ENCODE peak calls at places on chromosome 12, in eight cellular contexts. A, I, W, L, U, M, P and T are unnamed samples.
A peak's percentile ranks its signal among the peaks of the same experiment; 100 is the strongest.

GRCh38 chr12:62861586-62861985 is 73.4 kb downstream of the PPM1H start:
- DNase-seq in M (no peak), L (no peak), P (no peak), A (no peak), I (no peak), U (no peak), W (no peak), T (no peak)

GRCh38 chr12:11981174-11981733 is 89.5 kb upstream of the BCL2L14 start:
- DNase-seq in P (peak; percentile 14), U (no peak), L (peak; percentile 26), M (no peak), I (peak; percentile 36), W (no peak), A (no peak), T (no peak)

GRCh38 chr12:28189774-28190320 is 409 bp upstream of the CCDC91 start:
- DNase-seq in W (peak; percentile 35), M (no peak), L (no peak), I (no peak), A (no peak), P (no peak), U (no peak), T (peak; percentile 6)

GRCh38 chr12:110100315-110100970 is 23.7 kb upstream of the IFT81 start:
- DNase-seq in I (peak; percentile 76), U (peak; percentile 83), M (peak; percentile 55), W (peak; percentile 88), P (peak; percentile 1), A (peak; percentile 71), L (peak; percentile 15), T (peak; percentile 62)

GRCh38 chr12:103178681-103179080 is 221.2 kb downstream of the ASCL1 start:
- DNase-seq in A (no peak), P (no peak), U (no peak), M (no peak), I (no peak), L (no peak), W (no peak), T (no peak)

GRCh38 chr12:110917961-110918360 is 2.4 kb downstream of the MYL2 start:
- DNase-seq in U (no peak), P (no peak), L (no peak), A (no peak), I (no peak), W (no peak), M (no peak), T (no peak)

GRCh38 chr12:122130150-122130549 is 43.9 kb downstream of the IL31 start:
- DNase-seq in W (no peak), U (no peak), I (peak; percentile 65), L (no peak), A (no peak), P (no peak), M (no peak), T (no peak)

GRCh38 chr12:94615284-94616216 is 34.8 kb downstream of the TMCC3 start:
- DNase-seq in L (no peak), M (no peak), I (peak; percentile 35), P (no peak), A (peak; percentile 35), W (no peak), U (peak; percentile 40), T (no peak)

GRCh38 chr12:75366629-75367028 is 24.3 kb upstream of the GLIPR1L2 start:
- DNase-seq in L (no peak), M (no peak), A (no peak), U (no peak), P (no peak), W (no peak), I (peak; percentile 52), T (no peak)

GRCh38 chr12:26636710-26637328 is 196.2 kb downstream of the ITPR2 start:
- DNase-seq in M (no peak), A (no peak), P (no peak), I (peak; percentile 71), U (no peak), W (no peak), L (no peak), T (no peak)

GRCh38 chr12:61072717-61073116 is 1187.5 kb upstream of the USP15 start:
- DNase-seq in A (no peak), M (no peak), U (no peak), P (no peak), I (no peak), L (no peak), W (no peak), T (no peak)

GRCh38 chr12:128268348-128268725 is 1.4 kb downstream of the TMEM132C start:
- DNase-seq in L (no peak), I (no peak), M (no peak), A (no peak), P (no peak), U (peak; percentile 33), W (no peak), T (peak; percentile 36)

GRCh38 chr12:96136129-96136528 is 58.0 kb upstream of the ELK3 start:
- DNase-seq in U (no peak), A (no peak), W (no peak), M (no peak), I (peak; percentile 87), L (no peak), P (no peak), T (no peak)

GRCh38 chr12:104243551-104243950 is 28.0 kb downstream of the TXNRD1 start:
- DNase-seq in A (peak; percentile 47), U (no peak), M (no peak), L (no peak), I (no peak), P (no peak), W (no peak), T (no peak)

GRCh38 chr12:14099994-14100393 is 118.6 kb upstream of the GRIN2B start:
- DNase-seq in W (no peak), P (no peak), M (no peak), I (no peak), A (no peak), L (no peak), U (no peak), T (no peak)

GRCh38 chr12:96141216-96141944 is 52.8 kb upstream of the ELK3 start:
- DNase-seq in L (no peak), W (no peak), P (no peak), A (no peak), M (no peak), U (no peak), I (peak; percentile 61), T (no peak)

GRCh38 chr12:131242741-131243496 is 289.2 kb downstream of the ADGRD1 start:
- DNase-seq in U (peak; percentile 35), I (no peak), P (no peak), W (peak; percentile 77), L (no peak), A (no peak), M (no peak), T (no peak)

GRCh38 chr12:56461235-56462159 is 6.9 kb upstream of the SPRYD4 start:
- DNase-seq in A (no peak), L (no peak), U (no peak), I (peak; percentile 5), M (no peak), W (no peak), P (no peak), T (no peak)

GRCh38 chr12:131994589-131994988 is 44.8 kb downstream of the EP400 start:
- DNase-seq in M (no peak), P (no peak), I (no peak), A (no peak), L (no peak), W (no peak), U (no peak), T (no peak)

GRCh38 chr12:101747695-101748094 is 8.4 kb upstream of the SYCP3 start:
- DNase-seq in U (no peak), I (no peak), P (no peak), A (no peak), W (no peak), M (no peak), L (no peak), T (no peak)

GRCh38 chr12:110741795-110742717 is 635 bp downstream of the PPP1CC start:
- DNase-seq in I (peak; percentile 38), U (peak; percentile 17), W (peak; percentile 81), P (no peak), M (no peak), A (peak; percentile 61), L (no peak), T (peak; percentile 46)

GRCh38 chr12:2431810-2432209 is 363.0 kb upstream of the FKBP4 start:
- DNase-seq in U (no peak), P (no peak), I (no peak), W (no peak), A (no peak), M (no peak), L (no peak), T (no peak)

GRCh38 chr12:100248886-100249285 is 18.0 kb downstream of the DEPDC4 start:
- DNase-seq in P (no peak), A (no peak), U (no peak), M (no peak), W (no peak), L (no peak), I (no peak), T (no peak)

GRCh38 chr12:13724136-13724535 is 257.3 kb downstream of the GRIN2B start:
- DNase-seq in P (no peak), M (no peak), U (no peak), I (no peak), W (no peak), L (no peak), A (no peak), T (no peak)

GRCh38 chr12:13794706-13795105 is 186.7 kb downstream of the GRIN2B start:
- DNase-seq in M (no peak), I (no peak), A (no peak), W (no peak), P (no peak), L (no peak), U (no peak), T (no peak)

GRCh38 chr12:51004504-51004903 is 21.7 kb downstream of the SLC11A2 start:
- DNase-seq in L (no peak), I (no peak), M (no peak), W (no peak), U (no peak), P (no peak), A (no peak), T (no peak)

GRCh38 chr12:15706010-15706676 is 83.0 kb downstream of the EPS8 start:
- DNase-seq in P (no peak), M (no peak), L (no peak), I (no peak), U (no peak), A (peak; percentile 14), W (peak; percentile 18), T (no peak)

GRCh38 chr12:52603314-52603713 is 2.1 kb upstream of the KRT72 start:
- DNase-seq in A (no peak), M (no peak), I (no peak), W (no peak), U (no peak), L (no peak), P (no peak), T (no peak)

GRCh38 chr12:38424436-38424835 is 107.9 kb downstream of the ALG10B start:
- DNase-seq in M (no peak), W (no peak), P (no peak), I (no peak), U (no peak), L (no peak), A (no peak), T (no peak)

GRCh38 chr12:47750916-47751470 is 7.7 kb downstream of the RAPGEF3 start:
- DNase-seq in U (no peak), M (no peak), P (no peak), A (no peak), I (no peak), W (no peak), L (no peak), T (no peak)

GRCh38 chr12:7915911-7916403 is 20.0 kb downstream of the SLC2A3 start:
- DNase-seq in I (no peak), U (no peak), L (no peak), M (no peak), A (no peak), W (no peak), P (peak; percentile 31), T (no peak)